ENCODE peak calls at places on chromosomes 13 and 19, in five cellular contexts. E, Q, N, B and Y are unnamed samples.

GRCh38 chr13:110592670-110593069 is 22.7 kb upstream of the NAXD start:
- DNase-seq in N (no peak), Q (no peak), B (no peak), E (no peak), Y (no peak)

GRCh38 chr13:26600345-26600761 is 42.9 kb downstream of the WASF3 start:
- DNase-seq in E (no peak), N (no peak), B (no peak), Q (no peak), Y (no peak)

GRCh38 chr19:27776020-27776419 is 1436.9 kb downstream of the UQCRFS1 start:
- DNase-seq in B (no peak), N (no peak), E (no peak), Q (no peak), Y (no peak)

GRCh38 chr13:50873481-50873880 is 30.0 kb upstream of the DLEU7 start:
- DNase-seq in E (no peak), Q (no peak), B (no peak), N (no peak), Y (no peak)

GRCh38 chr13:40599146-40599545 is 67.3 kb downstream of the FOXO1 start:
- DNase-seq in N (no peak), B (no peak), E (no peak), Q (no peak), Y (no peak)

GRCh38 chr19:271856-272255 is 19.3 kb downstream of the PLPP2 start:
- DNase-seq in B (no peak), N (no peak), Q (no peak), E (no peak), Y (no peak)

GRCh38 chr19:33199441-33200265 is 5.5 kb downstream of the LRP3 start:
- DNase-seq in B (no peak), E (no peak), Q (no peak), N (no peak), Y (no peak)

GRCh38 chr13:36297600-36298338 is at the start of gene CCDC169:
- DNase-seq in N (peak; percentile 67), E (peak; percentile 26), Q (peak; percentile 62), B (peak; percentile 67), Y (no peak)

GRCh38 chr19:1935484-1936208 is 5.3 kb upstream of the CSNK1G2 start:
- DNase-seq in N (no peak), B (peak; percentile 21), E (no peak), Q (no peak), Y (no peak)

GRCh38 chr13:39900106-39900750 is 244.8 kb downstream of the COG6 start:
- DNase-seq in E (no peak), B (no peak), Q (no peak), N (no peak), Y (no peak)

GRCh38 chr19:2992958-2993357 is 15.6 kb downstream of the TLE6 start:
- DNase-seq in N (no peak), B (no peak), Q (no peak), E (no peak), Y (no peak)

GRCh38 chr19:53540091-53540490 is 2.1 kb downstream of the ZNF331 start:
- DNase-seq in Q (no peak), B (no peak), E (no peak), N (no peak), Y (no peak)

GRCh38 chr13:76882431-76882830 is 3.8 kb downstream of the KCTD12 start:
- DNase-seq in B (no peak), E (no peak), N (no peak), Q (no peak), Y (no peak)

GRCh38 chr19:8108560-8109445 is 40.6 kb downstream of the FBN3 start:
- DNase-seq in B (no peak), N (no peak), Q (no peak), E (no peak), Y (no peak)

GRCh38 chr19:750640-751423 is at the start of gene MISP:
- DNase-seq in N (no peak), Q (no peak), B (no peak), E (no peak), Y (peak; percentile 59)